ENCODE peak calls at places on chromosomes 4 and X, in six cellular contexts. One of them, this sample, is unnamed.

GRCh38 chr4:139988863-139989765 is 164.9 kb downstream of the MAML3 start:
- DNase-seq in H1: no peak
- DNase-seq in K562: peak; percentile 7
- DNase-seq in GM12878: no peak
- DNase-seq in NT2/D1: no peak
- DNase-seq in HCT116: peak; percentile 82
- DNase-seq in this sample: peak; percentile 16

GRCh38 chrX:120549483-120550452 is 11.0 kb downstream of the CUL4B start:
- DNase-seq in H1: no peak
- DNase-seq in K562: peak; percentile 69
- DNase-seq in GM12878: no peak
- DNase-seq in NT2/D1: no peak
- DNase-seq in HCT116: peak; percentile 83
- DNase-seq in this sample: peak; percentile 76

GRCh38 chr4:8459867-8460453 is 19.4 kb downstream of the TRMT44 start:
- DNase-seq in H1: no peak
- DNase-seq in K562: no peak
- DNase-seq in GM12878: no peak
- DNase-seq in NT2/D1: no peak
- DNase-seq in HCT116: no peak
- DNase-seq in this sample: no peak

GRCh38 chrX:2404816-2405215 is 96.0 kb downstream of the DHRSX start:
- DNase-seq in H1: no peak
- DNase-seq in K562: no peak
- DNase-seq in GM12878: no peak
- DNase-seq in NT2/D1: no peak
- DNase-seq in HCT116: no peak
- DNase-seq in this sample: no peak

GRCh38 chr4:151315212-151315886 is 10.1 kb downstream of the SH3D19 start:
- DNase-seq in H1: no peak
- DNase-seq in K562: no peak
- DNase-seq in GM12878: no peak
- DNase-seq in NT2/D1: no peak
- DNase-seq in HCT116: peak; percentile 54
- DNase-seq in this sample: peak; percentile 18

GRCh38 chrX:98071331-98071730 is 1187.6 kb downstream of the RPA4 start:
- DNase-seq in H1: no peak
- DNase-seq in K562: no peak
- DNase-seq in GM12878: no peak
- DNase-seq in NT2/D1: no peak
- DNase-seq in HCT116: no peak
- DNase-seq in this sample: no peak

GRCh38 chrX:20639115-20639514 is 372.4 kb upstream of the RPS6KA3 start:
- DNase-seq in H1: no peak
- DNase-seq in K562: no peak
- DNase-seq in GM12878: no peak
- DNase-seq in NT2/D1: peak; percentile 6
- DNase-seq in HCT116: no peak
- DNase-seq in this sample: no peak

GRCh38 chr4:74475946-74476345 is 31.0 kb downstream of the AREG start:
- DNase-seq in H1: no peak
- DNase-seq in K562: no peak
- DNase-seq in GM12878: no peak
- DNase-seq in NT2/D1: no peak
- DNase-seq in HCT116: no peak
- DNase-seq in this sample: no peak

GRCh38 chr4:178633263-178633662 is 1191.0 kb upstream of the AGA start:
- DNase-seq in H1: no peak
- DNase-seq in K562: no peak
- DNase-seq in GM12878: no peak
- DNase-seq in NT2/D1: no peak
- DNase-seq in HCT116: peak; percentile 6
- DNase-seq in this sample: no peak

GRCh38 chr4:89303177-89303576 is 4.4 kb downstream of the GPRIN3 start:
- DNase-seq in H1: no peak
- DNase-seq in K562: no peak
- DNase-seq in GM12878: no peak
- DNase-seq in NT2/D1: no peak
- DNase-seq in HCT116: no peak
- DNase-seq in this sample: no peak

GRCh38 chr4:6732441-6733357 is 16.7 kb downstream of the BLOC1S4 start:
- DNase-seq in H1: no peak
- DNase-seq in K562: peak; percentile 95
- DNase-seq in GM12878: no peak
- DNase-seq in NT2/D1: no peak
- DNase-seq in HCT116: peak; percentile 39
- DNase-seq in this sample: peak; percentile 77

GRCh38 chr4:87559090-87559837 is 30.1 kb upstream of the SPARCL1 start:
- DNase-seq in H1: peak; percentile 49
- DNase-seq in K562: peak; percentile 10
- DNase-seq in GM12878: peak; percentile 50
- DNase-seq in NT2/D1: no peak
- DNase-seq in HCT116: no peak
- DNase-seq in this sample: no peak

GRCh38 chr4:155629831-155630425 is 36.7 kb upstream of the GUCY1A1 start:
- DNase-seq in H1: no peak
- DNase-seq in K562: no peak
- DNase-seq in GM12878: no peak
- DNase-seq in NT2/D1: no peak
- DNase-seq in HCT116: no peak
- DNase-seq in this sample: no peak

GRCh38 chrX:106955004-106955772 is 35.0 kb downstream of the CLDN2 start:
- DNase-seq in H1: no peak
- DNase-seq in K562: no peak
- DNase-seq in GM12878: no peak
- DNase-seq in NT2/D1: no peak
- DNase-seq in HCT116: no peak
- DNase-seq in this sample: peak; percentile 82

GRCh38 chr4:54940996-54941395 is 184.4 kb downstream of the KDR start:
- DNase-seq in H1: no peak
- DNase-seq in K562: no peak
- DNase-seq in GM12878: no peak
- DNase-seq in NT2/D1: no peak
- DNase-seq in HCT116: no peak
- DNase-seq in this sample: no peak

GRCh38 chr4:116664198-116664597 is 421.2 kb downstream of the TRAM1L1 start:
- DNase-seq in H1: no peak
- DNase-seq in K562: no peak
- DNase-seq in GM12878: no peak
- DNase-seq in NT2/D1: peak; percentile 9
- DNase-seq in HCT116: no peak
- DNase-seq in this sample: no peak

GRCh38 chrX:54358424-54359211 is 772 bp upstream of the WNK3 start:
- DNase-seq in H1: peak; percentile 81
- DNase-seq in K562: no peak
- DNase-seq in GM12878: no peak
- DNase-seq in NT2/D1: peak; percentile 87
- DNase-seq in HCT116: no peak
- DNase-seq in this sample: no peak

GRCh38 chr4:1600811-1601532 is 83.1 kb downstream of the FAM53A start:
- DNase-seq in H1: no peak
- DNase-seq in K562: no peak
- DNase-seq in GM12878: no peak
- DNase-seq in NT2/D1: no peak
- DNase-seq in HCT116: no peak
- DNase-seq in this sample: no peak

GRCh38 chr4:56637154-56637553 is 43.9 kb downstream of the HOPX start:
- DNase-seq in H1: no peak
- DNase-seq in K562: no peak
- DNase-seq in GM12878: no peak
- DNase-seq in NT2/D1: no peak
- DNase-seq in HCT116: no peak
- DNase-seq in this sample: no peak

GRCh38 chr4:109408711-109409110 is 24.9 kb upstream of the SEC24B start:
- DNase-seq in H1: no peak
- DNase-seq in K562: no peak
- DNase-seq in GM12878: no peak
- DNase-seq in NT2/D1: no peak
- DNase-seq in HCT116: no peak
- DNase-seq in this sample: no peak

GRCh38 chr4:56272003-56272402 is 115.3 kb downstream of the AASDH start:
- DNase-seq in H1: no peak
- DNase-seq in K562: no peak
- DNase-seq in GM12878: no peak
- DNase-seq in NT2/D1: no peak
- DNase-seq in HCT116: no peak
- DNase-seq in this sample: no peak

GRCh38 chrX:75278991-75279390 is 5.1 kb downstream of the UPRT start:
- DNase-seq in H1: no peak
- DNase-seq in K562: no peak
- DNase-seq in GM12878: no peak
- DNase-seq in NT2/D1: peak; percentile 71
- DNase-seq in HCT116: no peak
- DNase-seq in this sample: no peak

GRCh38 chr4:2084316-2084715 is 25.2 kb downstream of the NAT8L start:
- DNase-seq in H1: peak; percentile 32
- DNase-seq in K562: no peak
- DNase-seq in GM12878: no peak
- DNase-seq in NT2/D1: no peak
- DNase-seq in HCT116: no peak
- DNase-seq in this sample: no peak

DNA sequence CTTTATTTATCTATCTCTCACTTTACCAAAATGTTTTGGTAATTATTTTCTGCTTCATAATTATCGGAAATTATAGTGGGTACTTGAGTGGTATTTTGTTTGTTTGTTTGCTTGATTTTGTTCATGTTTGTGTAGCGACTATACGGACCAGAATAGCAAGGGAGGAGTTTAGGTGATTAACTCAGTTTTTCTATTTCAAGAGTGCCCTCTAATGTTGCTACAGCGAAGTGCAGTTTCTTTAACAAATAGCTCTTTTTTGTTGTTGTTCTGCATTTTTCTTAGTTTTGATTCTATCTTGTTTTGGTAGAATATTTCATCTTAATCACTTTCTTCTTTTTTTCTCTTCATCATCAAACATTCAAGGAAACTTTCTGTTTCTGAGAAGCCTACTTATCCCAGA is 40.8 kb upstream of the QRFPR start:
- DNase-seq in H1: no peak
- DNase-seq in K562: peak; percentile 2
- DNase-seq in GM12878: no peak
- DNase-seq in NT2/D1: peak; percentile 9
- DNase-seq in HCT116: peak; percentile 13
- DNase-seq in this sample: no peak
- TF ChIP-seq ZNF274 in H1: no peak
- TF ChIP-seq ZNF274 in K562: no peak
- TF ChIP-seq ZNF274 in GM12878: no peak
- TF ChIP-seq ZNF274 in NT2/D1: no peak
- TF ChIP-seq ZNF274 in HCT116: no peak
- TF ChIP-seq ZNF274 in this sample: no peak

DNA sequence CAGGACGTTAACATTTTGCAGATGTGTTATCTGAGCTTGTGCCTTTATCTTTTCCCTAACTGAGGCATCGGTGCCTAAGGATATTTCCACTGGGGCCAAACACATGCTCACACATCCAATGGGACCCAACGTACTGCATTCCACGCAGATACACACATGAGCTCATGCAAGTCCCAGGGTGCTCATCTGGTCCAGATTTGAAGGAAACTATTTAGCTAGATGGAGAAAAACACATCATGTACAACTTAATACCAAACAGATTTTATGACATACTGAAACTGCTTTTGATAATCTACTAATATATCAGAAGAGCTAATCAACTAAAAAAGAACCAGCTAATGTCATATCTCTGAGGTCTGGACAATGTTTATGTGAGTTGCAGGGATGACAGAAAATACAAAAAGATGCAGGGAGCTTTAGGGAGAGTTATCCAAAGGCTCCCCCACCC is 172.6 kb downstream of the SMIM20 start:
- DNase-seq in H1: no peak
- DNase-seq in K562: no peak
- DNase-seq in GM12878: no peak
- DNase-seq in NT2/D1: no peak
- DNase-seq in HCT116: no peak
- DNase-seq in this sample: no peak
- TF ChIP-seq ZNF274 in H1: no peak
- TF ChIP-seq ZNF274 in K562: no peak
- TF ChIP-seq ZNF274 in GM12878: no peak
- TF ChIP-seq ZNF274 in NT2/D1: no peak
- TF ChIP-seq ZNF274 in HCT116: no peak
- TF ChIP-seq ZNF274 in this sample: no peak

GRCh38 chr4:118972167-118972566 is 83.5 kb downstream of the SYNPO2 start:
- DNase-seq in H1: no peak
- DNase-seq in K562: no peak
- DNase-seq in GM12878: no peak
- DNase-seq in NT2/D1: no peak
- DNase-seq in HCT116: no peak
- DNase-seq in this sample: no peak
- TF ChIP-seq ZNF274 in H1: no peak
- TF ChIP-seq ZNF274 in K562: no peak
- TF ChIP-seq ZNF274 in GM12878: no peak
- TF ChIP-seq ZNF274 in NT2/D1: no peak
- TF ChIP-seq ZNF274 in HCT116: no peak
- TF ChIP-seq ZNF274 in this sample: no peak

GRCh38 chrX:104165894-104166734 is at the start of gene FAM199X:
- DNase-seq in H1: peak; percentile 86
- DNase-seq in K562: peak; percentile 90
- DNase-seq in GM12878: peak; percentile 33
- DNase-seq in NT2/D1: peak; percentile 88
- DNase-seq in HCT116: peak; percentile 73
- DNase-seq in this sample: peak; percentile 64
- TF ChIP-seq ZNF274 in H1: no peak
- TF ChIP-seq ZNF274 in K562: no peak
- TF ChIP-seq ZNF274 in GM12878: no peak
- TF ChIP-seq ZNF274 in NT2/D1: no peak
- TF ChIP-seq ZNF274 in HCT116: no peak
- TF ChIP-seq ZNF274 in this sample: no peak

GRCh38 chr4:78225236-78225635 is 168.1 kb downstream of the FRAS1 start:
- DNase-seq in H1: no peak
- DNase-seq in K562: no peak
- DNase-seq in GM12878: no peak
- DNase-seq in NT2/D1: no peak
- DNase-seq in HCT116: no peak
- DNase-seq in this sample: no peak
- TF ChIP-seq ZNF274 in H1: no peak
- TF ChIP-seq ZNF274 in K562: no peak
- TF ChIP-seq ZNF274 in GM12878: no peak
- TF ChIP-seq ZNF274 in NT2/D1: no peak
- TF ChIP-seq ZNF274 in HCT116: no peak
- TF ChIP-seq ZNF274 in this sample: no peak

This sample was measured in HepG2.